ENCODE peak calls at places on chromosomes 4 and X, in seven cellular contexts. C, L, I, P, Z, W and O are unnamed samples. For H3K27me3, the result is how much of the 10 kb centered on the place peaks cover.

GRCh38 chrX:41334866-41335589 is 1.1 kb downstream of the DDX3X start:
- DNase-seq in C (no peak), L (peak), I (peak), P (peak), Z (peak), W (peak), O (peak)

GRCh38 chr4:56844817-56845580 is 23.5 kb upstream of the SPINK2 start:
- DNase-seq in C (no peak), L (no peak), I (no peak), P (no peak), Z (no peak), W (peak), O (no peak)

GRCh38 chrX:132086717-132087116 is 41.1 kb downstream of the FRMD7 start:
- DNase-seq in C (no peak), L (no peak), I (no peak), P (peak), Z (no peak), W (no peak), O (no peak)

GRCh38 chrX:66919280-66919832 is 280.5 kb upstream of the EDA2R start:
- DNase-seq in C (no peak), L (no peak), I (no peak), P (no peak), Z (no peak), W (no peak), O (no peak)

GRCh38 chrX:153226344-153227190 is 47.5 kb downstream of the MAGEA1 start:
- DNase-seq in C (peak), L (no peak), I (no peak), P (peak), Z (no peak), W (peak), O (no peak)

GRCh38 chr4:112058433-112058832 is 86.8 kb upstream of the FAM241A start:
- DNase-seq in C (no peak), L (no peak), I (no peak), P (peak), Z (no peak), W (no peak), O (no peak)

GRCh38 chrX:74133156-74133796 is 170.7 kb upstream of the ZCCHC13 start:
- DNase-seq in C (peak), L (no peak), I (no peak), P (peak), Z (no peak), W (peak), O (no peak)

GRCh38 chr4:46931981-46932380 is 22.9 kb upstream of the COX7B2 start:
- DNase-seq in C (no peak), L (no peak), I (no peak), P (peak), Z (no peak), W (peak), O (no peak)

GRCh38 chrX:48966796-48967579 is 4.7 kb downstream of the KCND1 start:
- DNase-seq in C (peak), L (no peak), I (no peak), P (peak), Z (no peak), W (no peak), O (no peak)

DNA sequence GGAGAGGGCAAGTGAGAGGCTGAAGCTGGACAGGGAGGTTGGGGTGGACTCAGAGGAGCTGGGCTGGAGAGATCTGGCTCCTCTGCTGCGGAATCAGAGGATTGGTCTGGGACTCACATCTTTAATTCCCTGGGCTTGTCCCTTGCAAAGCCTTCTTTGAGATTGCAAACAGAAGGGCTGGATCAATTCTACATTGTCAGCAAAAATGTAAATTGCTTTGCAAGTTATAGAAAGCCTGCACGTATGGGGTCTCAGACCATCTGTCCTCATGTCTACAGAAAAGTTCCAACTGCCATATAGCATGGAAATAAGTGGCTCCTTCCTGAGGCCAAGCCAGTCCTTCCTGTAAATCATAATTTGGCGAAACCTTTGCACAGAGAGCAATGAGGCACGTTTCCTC is 449.6 kb downstream of the UBE2NL start:
- DNase-seq in C (no peak), L (no peak), I (no peak), P (no peak), Z (no peak), W (no peak), O (no peak)
- H3K27me3 ChIP-seq in C (under half), L (under half), I (under half), P (under half), Z (under half), W (under half), O (under half)

DNA sequence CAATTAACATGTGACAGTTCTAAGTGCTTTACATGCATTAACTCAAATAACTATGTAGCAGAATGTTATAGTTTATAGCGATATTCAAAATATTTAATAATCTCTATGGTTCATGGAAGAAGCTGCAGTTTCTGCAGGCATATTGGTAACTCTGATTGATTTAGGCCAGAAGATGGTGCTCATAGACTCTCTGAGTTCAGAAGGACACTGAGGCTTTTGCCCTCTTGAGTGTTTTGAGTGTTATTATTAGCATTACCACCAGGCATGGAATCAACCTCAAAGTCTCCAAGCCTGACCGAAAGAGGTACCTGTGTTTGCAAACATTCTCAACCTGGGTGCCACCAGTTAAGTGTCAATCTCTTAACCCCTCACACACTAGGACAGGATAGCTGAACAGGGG is 792.3 kb upstream of the PCDH7 start:
- DNase-seq in C (no peak), L (no peak), I (no peak), P (no peak), Z (no peak), W (peak), O (no peak)
- TF ChIP-seq CTCF in C (no peak), L (no peak), I (no peak), P (no peak), Z (no peak), W (peak), O (no peak)

GRCh38 chr4:76905521-76905920 is 7.6 kb upstream of the SOWAHB start:
- DNase-seq in C (peak), L (no peak), I (no peak), P (peak), Z (no peak), W (no peak), O (no peak)

GRCh38 chr4:76898385-76898692 is 395 bp upstream of the SOWAHB start:
- DNase-seq in C (no peak), L (no peak), I (no peak), P (peak), Z (no peak), W (no peak), O (no peak)

GRCh38 chr4:76904646-76905190 is 6.8 kb upstream of the SOWAHB start:
- DNase-seq in C (no peak), L (no peak), I (no peak), P (peak), Z (no peak), W (peak), O (no peak)

GRCh38 chr4:76898949-76899640 is 1.2 kb upstream of the SOWAHB start:
- DNase-seq in C (no peak), L (no peak), I (no peak), P (peak), Z (no peak), W (peak), O (no peak)

GRCh38 chr4:76902233-76902890 is 4.4 kb upstream of the SOWAHB start:
- DNase-seq in C (no peak), L (no peak), I (no peak), P (no peak), Z (no peak), W (no peak), O (no peak)
- H3K27me3 ChIP-seq in C (under half), L (under half), I (under half), P (under half), Z (under half), W (under half), O (under half)

DNA sequence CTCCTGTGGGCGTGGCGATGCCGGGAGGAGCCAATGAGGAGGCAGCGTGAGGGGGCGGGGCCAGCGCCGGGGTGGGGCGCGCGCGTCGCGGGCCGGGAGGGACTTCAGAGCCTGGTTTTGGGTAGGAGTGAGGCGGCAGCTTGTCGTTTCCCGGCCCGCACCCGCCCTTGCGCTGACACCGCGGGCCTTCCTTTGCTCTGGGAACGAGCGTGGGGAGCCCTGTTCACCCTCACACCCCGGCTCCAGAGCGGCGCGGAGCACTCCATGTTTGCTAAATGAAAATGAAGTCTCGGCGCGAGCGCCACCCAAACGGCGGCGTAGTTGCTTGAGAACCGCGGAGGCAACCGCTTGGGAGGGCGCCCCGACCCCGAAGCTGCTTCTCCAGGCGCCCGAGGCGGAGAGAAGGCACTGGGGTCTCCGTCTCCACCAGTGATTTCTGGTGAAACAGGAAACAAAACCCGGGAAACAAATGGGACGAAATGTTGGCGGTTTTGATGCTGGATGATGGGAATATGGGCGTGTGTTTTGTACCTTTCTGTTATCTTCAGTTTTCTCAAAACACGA is 497 bp upstream of the GRPEL1 start:
- DNase-seq in C (no peak), L (no peak), I (no peak), P (no peak), Z (no peak), W (no peak), O (no peak)
- TF ChIP-seq CTCF in C (no peak), L (no peak), I (no peak), P (no peak), Z (no peak), W (no peak), O (no peak)

GRCh38 chr4:7631288-7631633 is 196.5 kb upstream of the PSAPL1 start:
- DNase-seq in C (no peak), L (no peak), I (no peak), P (no peak), Z (no peak), W (no peak), O (no peak)
- H3K27me3 ChIP-seq in C (under half), L (under half), I (under half), P (under half), Z (under half), W (under half), O (under half)

DNA sequence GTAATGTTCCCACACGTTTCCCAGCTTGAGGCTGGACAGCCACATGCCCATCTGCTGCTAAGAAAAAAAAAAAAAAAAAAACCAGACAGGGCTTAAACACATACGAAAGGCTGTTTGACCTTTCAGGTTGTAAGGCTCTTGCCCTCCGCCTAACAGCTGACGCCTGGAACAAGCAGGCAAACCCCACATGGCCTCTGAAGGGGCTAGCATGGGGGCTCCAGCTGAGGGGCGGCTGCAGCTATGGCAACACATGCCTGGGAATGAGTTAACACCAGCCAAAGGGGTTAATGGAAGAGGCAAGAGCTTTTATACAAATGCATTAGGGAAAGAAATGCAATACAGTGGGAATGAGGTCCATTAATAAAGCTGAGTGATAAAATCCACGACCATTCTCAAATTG is 183.6 kb downstream of the ENOX2 start:
- DNase-seq in C (no peak), L (no peak), I (no peak), P (no peak), Z (no peak), W (no peak), O (no peak)
- TF ChIP-seq CTCF in C (no peak), L (no peak), I (no peak), P (no peak), Z (no peak), W (no peak), O (no peak)

DNA sequence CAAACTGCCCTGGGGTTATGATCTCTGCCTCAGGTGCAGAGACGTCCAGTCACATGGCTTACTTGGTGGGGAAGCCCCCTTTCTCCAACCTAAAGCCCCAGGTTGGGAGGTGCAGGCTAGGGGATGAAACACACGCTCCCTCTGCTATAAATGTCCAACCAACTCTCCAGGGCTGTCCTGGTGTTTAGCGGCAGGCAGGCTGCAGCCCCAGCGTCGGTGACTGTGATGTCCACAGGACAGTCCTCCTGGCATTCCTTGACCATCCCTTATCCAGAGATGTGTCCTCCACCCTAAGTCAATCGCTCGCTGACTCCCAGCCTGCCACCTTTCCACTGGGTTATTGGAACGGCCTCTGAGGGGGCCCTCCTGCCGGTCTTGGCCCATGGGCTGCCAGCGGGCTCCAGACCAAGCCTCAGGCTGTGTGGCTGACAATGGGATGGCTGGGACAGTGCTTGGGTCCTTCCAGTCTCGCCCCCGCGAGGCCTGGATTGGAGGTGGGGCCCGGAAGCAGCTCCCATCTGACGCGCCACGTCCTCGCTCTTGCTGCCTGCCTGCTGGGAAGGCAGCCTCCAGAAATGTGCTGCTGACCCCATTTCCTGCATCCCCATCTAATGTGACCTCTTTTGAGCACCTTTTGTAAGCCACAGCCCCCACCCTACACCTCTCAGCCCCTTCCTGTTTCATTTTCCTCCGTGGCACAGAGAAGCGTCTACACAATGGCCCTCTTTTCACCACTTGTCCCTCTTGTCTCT is 60.8 kb upstream of the ADRA2C start:
- DNase-seq in C (no peak), L (no peak), I (no peak), P (no peak), Z (no peak), W (no peak), O (no peak)
- H3K27me3 ChIP-seq in C (half or more), L (under half), I (under half), P (under half), Z (under half), W (under half), O (under half)